ENCODE peak calls at places on chromosome 10, in six cellular contexts. Z is upper lobe of right lung, S is stomach, M is foreskin fibroblast, L is cardiac muscle cell, P is keratinocyte. W is an unnamed sample.

GRCh38 chr10:96334888-96335526 is 23.8 kb downstream of the OPALIN start:
- DNase-seq in Z (no peak), S (no peak), M (peak), L (peak), P (no peak), W (no peak)

GRCh38 chr10:111556666-111557065 is 479.8 kb downstream of the ADRA2A start:
- DNase-seq in Z (no peak), S (no peak), M (no peak), L (no peak), P (no peak), W (no peak)

GRCh38 chr10:63901228-63901627 is 380.0 kb downstream of the REEP3 start:
- DNase-seq in Z (no peak), S (no peak), M (no peak), L (no peak), P (no peak), W (no peak)

GRCh38 chr10:49324711-49325110 is 25.7 kb downstream of the C10orf71 start:
- DNase-seq in Z (no peak), S (peak), M (no peak), L (no peak), P (no peak), W (no peak)

GRCh38 chr10:1546431-1547110 is 190.8 kb downstream of the ADARB2 start:
- DNase-seq in Z (peak), S (peak), M (no peak), L (no peak), P (no peak), W (no peak)

GRCh38 chr10:85615556-85615955 is 751.0 kb downstream of the GRID1 start:
- DNase-seq in Z (no peak), S (no peak), M (no peak), L (no peak), P (no peak), W (no peak)

GRCh38 chr10:111231779-111232178 is 154.9 kb downstream of the ADRA2A start:
- DNase-seq in Z (no peak), S (no peak), M (no peak), L (peak), P (no peak), W (no peak)

GRCh38 chr10:11234857-11235640 is 217.4 kb downstream of the CELF2 start:
- DNase-seq in Z (no peak), S (no peak), M (peak), L (no peak), P (no peak), W (no peak)

GRCh38 chr10:128803790-128804189 is 663.3 kb upstream of the MGMT start:
- DNase-seq in Z (no peak), S (no peak), M (no peak), L (no peak), P (no peak), W (no peak)

GRCh38 chr10:112827951-112828350 is 122.1 kb upstream of the TCF7L2 start:
- DNase-seq in Z (no peak), S (no peak), M (peak), L (no peak), P (peak), W (no peak)

GRCh38 chr10:67079126-67079525 is 153.3 kb downstream of the LRRTM3 start:
- DNase-seq in Z (no peak), S (peak), M (no peak), L (peak), P (no peak), W (no peak)

GRCh38 chr10:115436999-115437398 is 343.8 kb downstream of the ATRNL1 start:
- DNase-seq in Z (no peak), S (no peak), M (no peak), L (no peak), P (no peak), W (no peak)

GRCh38 chr10:48496831-48497792 is 107.8 kb downstream of the ARHGAP22 start:
- DNase-seq in Z (no peak), S (peak), M (peak), L (no peak), P (no peak), W (peak)

GRCh38 chr10:76779821-76780281 is 857.8 kb downstream of the KCNMA1 start:
- DNase-seq in Z (no peak), S (no peak), M (no peak), L (peak), P (no peak), W (no peak)

GRCh38 chr10:66586073-66586472 is 339.8 kb upstream of the LRRTM3 start:
- DNase-seq in Z (no peak), S (peak), M (no peak), L (peak), P (no peak), W (no peak)

GRCh38 chr10:86341361-86341811 is 25.2 kb downstream of the GRID1 start:
- DNase-seq in Z (peak), S (no peak), M (no peak), L (no peak), P (no peak), W (no peak)

GRCh38 chr10:32120147-32120546 is 63.9 kb upstream of the KIF5B start:
- DNase-seq in Z (no peak), S (no peak), M (no peak), L (no peak), P (no peak), W (no peak)

GRCh38 chr10:128211064-128211504 is 84.9 kb upstream of the MKI67 start:
- DNase-seq in Z (no peak), S (no peak), M (no peak), L (no peak), P (no peak), W (no peak)

GRCh38 chr10:5960070-5960972 is 17.0 kb downstream of the IL15RA start:
- DNase-seq in Z (peak), S (no peak), M (no peak), L (no peak), P (no peak), W (no peak)

GRCh38 chr10:50514995-50515394 is 108.8 kb downstream of the SGMS1 start:
- DNase-seq in Z (no peak), S (no peak), M (no peak), L (no peak), P (no peak), W (no peak)

GRCh38 chr10:116312534-116312933 is 11.7 kb upstream of the CCDC172 start:
- DNase-seq in Z (no peak), S (no peak), M (no peak), L (no peak), P (no peak), W (no peak)

DNA sequence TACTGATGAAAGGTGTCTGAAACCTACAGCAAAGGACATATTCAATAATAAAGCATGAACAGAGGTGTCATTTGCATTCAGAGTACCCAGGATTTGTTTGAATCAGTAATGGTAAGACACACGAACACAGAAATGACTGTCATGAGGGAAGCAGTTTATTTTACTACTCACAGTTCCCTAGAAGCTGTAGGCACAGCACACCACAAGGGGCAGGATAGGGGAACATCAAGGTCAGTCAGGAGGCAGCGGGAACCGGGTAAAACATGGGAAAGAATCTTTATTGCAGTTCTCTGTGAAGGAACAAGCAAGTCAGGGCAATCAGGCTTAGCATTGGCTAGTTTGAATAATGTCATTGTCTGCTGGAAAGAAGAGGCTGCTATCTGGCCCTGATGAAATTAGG is 70.2 kb upstream of the PDSS1 start:
- DNase-seq in Z (no peak), S (no peak), M (no peak), L (peak), P (no peak), W (no peak)
- TF ChIP-seq CTCF in Z (no peak), S (no peak), M (no peak), L (no peak), P (no peak), W (no peak)

GRCh38 chr10:60513281-60513680 is 123.6 kb upstream of the ANK3 start:
- DNase-seq in Z (no peak), S (no peak), M (no peak), L (no peak), P (no peak), W (no peak)
- TF ChIP-seq CTCF in Z (no peak), S (no peak), M (no peak), L (no peak), P (no peak), W (no peak)

GRCh38 chr10:33155720-33156638 is 178.5 kb downstream of the NRP1 start:
- DNase-seq in Z (no peak), S (no peak), M (peak), L (peak), P (peak), W (no peak)
- TF ChIP-seq CTCF in Z (peak), S (peak), M (peak), L (peak), P (peak), W (peak)

DNA sequence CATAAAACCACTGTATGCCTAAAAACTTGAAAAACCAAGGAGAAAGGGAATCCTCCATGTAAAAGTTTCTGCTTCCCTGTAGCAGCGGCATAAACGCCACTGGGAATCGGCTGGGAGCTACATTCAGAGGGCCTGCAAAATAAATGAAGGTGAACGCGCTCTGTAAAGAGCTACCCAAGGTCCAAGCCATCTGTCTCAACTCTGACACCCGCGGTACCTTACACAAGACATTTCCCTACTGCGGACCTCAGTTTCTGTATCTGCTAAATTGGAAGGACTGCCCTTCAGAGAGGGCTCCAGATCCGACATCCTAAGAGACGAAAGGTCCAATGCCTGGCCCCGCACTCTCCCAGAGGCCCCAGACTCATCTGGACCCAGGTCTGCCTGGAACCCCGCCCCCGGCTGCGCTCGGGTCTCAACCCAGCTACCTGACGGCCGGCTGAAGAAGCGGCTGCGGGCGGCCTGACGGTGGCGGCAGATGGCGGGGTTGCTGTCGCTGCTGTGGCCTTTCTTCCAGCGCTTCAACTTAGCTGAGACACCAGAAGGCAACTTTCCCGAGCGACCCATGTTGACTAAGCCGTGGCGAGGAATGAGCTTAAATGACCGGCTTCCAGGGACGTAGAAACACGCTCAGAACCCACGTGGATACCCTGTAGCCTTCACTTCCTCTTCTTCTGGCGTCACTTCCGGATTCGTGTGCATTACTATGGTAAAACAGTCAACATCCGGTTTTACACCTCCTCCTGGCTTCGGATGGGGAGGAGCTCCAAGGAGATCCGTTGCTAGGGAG is at the start of gene RRP12:
- DNase-seq in Z (peak), S (peak), M (peak), L (peak), P (peak), W (peak)
- TF ChIP-seq CTCF in Z (no peak), S (no peak), M (no peak), L (peak), P (no peak), W (peak)

GRCh38 chr10:70052462-70053211 is at the start of gene MACROH2A2:
- DNase-seq in Z (peak), S (peak), M (peak), L (peak), P (no peak), W (peak)

GRCh38 chr10:70053212-70053895 is 708 bp downstream of the MACROH2A2 start:
- DNase-seq in Z (peak), S (no peak), M (no peak), L (peak), P (no peak), W (peak)

GRCh38 chr10:70055550-70055949 is 2.9 kb downstream of the MACROH2A2 start:
- DNase-seq in Z (no peak), S (no peak), M (no peak), L (no peak), P (no peak), W (no peak)

GRCh38 chr10:70054902-70055301 is 2.3 kb downstream of the MACROH2A2 start:
- DNase-seq in Z (no peak), S (no peak), M (no peak), L (no peak), P (no peak), W (no peak)

GRCh38 chr10:70053896-70054641 is 1.4 kb downstream of the MACROH2A2 start:
- DNase-seq in Z (peak), S (no peak), M (no peak), L (peak), P (no peak), W (peak)
- TF ChIP-seq CTCF in Z (peak), S (no peak), M (peak), L (peak), P (peak), W (peak)

W was measured in heart left ventricle.